ENCODE peak calls at places on chromosomes 7 and 10, in five cellular contexts. M, Q, N, D and L are unnamed samples.

GRCh38 chr7:50608196-50608906 is 43.1 kb upstream of the DDC start:
- DNase-seq in M (peak), Q (no peak), N (peak), D (no peak), L (no peak)

GRCh38 chr10:93512565-93512964 is 16.2 kb downstream of the CEP55 start:
- DNase-seq in M (no peak), Q (peak), N (peak), D (no peak), L (no peak)

GRCh38 chr10:132710036-132710686 is 75.8 kb downstream of the NKX6-2 start:
- DNase-seq in M (no peak), Q (no peak), N (no peak), D (no peak), L (no peak)

GRCh38 chr7:44819292-44819691 is 22.8 kb downstream of the PPIA start:
- DNase-seq in M (no peak), Q (no peak), N (no peak), D (no peak), L (no peak)

GRCh38 chr10:28676297-28676967 is 889 bp upstream of the BAMBI start:
- DNase-seq in M (peak), Q (no peak), N (no peak), D (no peak), L (no peak)

GRCh38 chr7:5139998-5140397 is 50.0 kb upstream of the WIPI2 start:
- DNase-seq in M (peak), Q (peak), N (no peak), D (no peak), L (no peak)

GRCh38 chr10:71344154-71344915 is 25.3 kb downstream of the SLC29A3 start:
- DNase-seq in M (no peak), Q (no peak), N (no peak), D (no peak), L (no peak)

GRCh38 chr7:142809671-142810070 is 38.9 kb downstream of the PRSS2 start:
- DNase-seq in M (no peak), Q (peak), N (no peak), D (no peak), L (no peak)

GRCh38 chr10:112835933-112836564 is 114.0 kb upstream of the TCF7L2 start:
- DNase-seq in M (no peak), Q (no peak), N (no peak), D (no peak), L (no peak)

GRCh38 chr7:98922392-98923107 is 44.2 kb downstream of the TRRAP start:
- DNase-seq in M (peak), Q (no peak), N (peak), D (no peak), L (no peak)

GRCh38 chr10:17428616-17429097 is 25.7 kb downstream of the ST8SIA6 start:
- DNase-seq in M (no peak), Q (no peak), N (no peak), D (peak), L (no peak)

GRCh38 chr7:27046854-27047549 is 48.8 kb downstream of the HOXA1 start:
- DNase-seq in M (peak), Q (peak), N (peak), D (no peak), L (peak)

GRCh38 chr10:23403278-23403677 is 35.6 kb upstream of the OTUD1 start:
- DNase-seq in M (no peak), Q (no peak), N (no peak), D (no peak), L (no peak)